ENCODE peak calls at places on chromosomes 5 and 9, in five cellular contexts. R, P, L, U and V are unnamed samples.

GRCh38 chr9:92724528-92725265 is 39.9 kb downstream of the BICD2 start:
- DNase-seq in U (peak; percentile 23), R (no peak), L (no peak), P (no peak), V (no peak)

GRCh38 chr5:166880456-166880855 is 1411.0 kb upstream of the WWC1 start:
- DNase-seq in R (no peak), L (no peak), P (no peak), U (no peak), V (no peak)

GRCh38 chr5:94524841-94525697 is 93.3 kb downstream of the KIAA0825 start:
- DNase-seq in L (no peak), U (no peak), P (peak; percentile 75), R (no peak), V (peak; percentile 4)

GRCh38 chr5:108670591-108671335 is 76.9 kb upstream of the FER start:
- DNase-seq in R (no peak), U (no peak), P (no peak), L (no peak), V (no peak)

GRCh38 chr9:132877818-132878694 is at the start of gene AK8:
- DNase-seq in L (peak; percentile 79), R (peak; percentile 68), P (peak; percentile 85), U (peak; percentile 78), V (peak; percentile 88)

GRCh38 chr5:53607896-53608295 is 47.5 kb downstream of the NDUFS4 start:
- DNase-seq in U (no peak), R (no peak), L (no peak), P (no peak), V (no peak)

GRCh38 chr9:17906204-17906840 is 327.5 kb downstream of the SH3GL2 start:
- DNase-seq in R (peak; percentile 44), L (no peak), P (peak; percentile 75), U (peak; percentile 44), V (peak; percentile 70)

GRCh38 chr9:86639899-86640379 is 285.7 kb upstream of the TUT7 start:
- DNase-seq in U (peak; percentile 34), L (no peak), R (no peak), P (peak; percentile 29), V (peak; percentile 11)

GRCh38 chr5:106415541-106415940 is 1255.2 kb downstream of the EFNA5 start:
- DNase-seq in P (no peak), L (no peak), R (no peak), U (no peak), V (no peak)

GRCh38 chr5:82019342-82020138 is 47.7 kb downstream of the ATG10 start:
- DNase-seq in L (no peak), P (no peak), U (no peak), R (no peak), V (no peak)

GRCh38 chr9:32584784-32585183 is 11.8 kb upstream of the NDUFB6 start:
- DNase-seq in P (no peak), L (no peak), R (no peak), U (no peak), V (no peak)

GRCh38 chr5:78984020-78984610 is 995 bp downstream of the ARSB start:
- DNase-seq in R (no peak), U (no peak), L (no peak), P (peak; percentile 58), V (no peak)

GRCh38 chr9:7671847-7672246 is 127.7 kb downstream of the DMAC1 start:
- DNase-seq in R (no peak), L (no peak), P (no peak), U (no peak), V (no peak)

GRCh38 chr5:15044521-15044920 is 172.9 kb upstream of the ANKH start:
- DNase-seq in L (no peak), U (no peak), P (no peak), R (no peak), V (no peak)

GRCh38 chr9:110776207-110776606 is 107.6 kb downstream of the MUSK start:
- DNase-seq in P (no peak), U (no peak), R (no peak), L (no peak), V (no peak)

GRCh38 chr5:39566891-39567290 is 142.1 kb upstream of the DAB2 start:
- DNase-seq in R (no peak), P (no peak), U (no peak), L (no peak), V (no peak)

GRCh38 chr5:606526-607399 is 5.4 kb upstream of the CEP72 start:
- DNase-seq in P (no peak), L (no peak), U (peak; percentile 21), R (no peak), V (no peak)

GRCh38 chr9:137188490-137189296 is at the start of the genes ANAPC2 and SSNA1:
- DNase-seq in P (peak; percentile 90), R (peak; percentile 94), L (peak; percentile 96), U (peak; percentile 95), V (peak; percentile 97)

GRCh38 chr9:137191245-137191644 is 2.8 kb downstream of the SSNA1 start:
- DNase-seq in P (no peak), L (no peak), U (no peak), R (no peak), V (no peak)

GRCh38 chr9:137189297-137190295 is 1.1 kb downstream of the SSNA1 start:
- DNase-seq in R (no peak), U (peak; percentile 51), P (no peak), L (no peak), V (no peak)

GRCh38 chr9:137191691-137192447 is 3.4 kb downstream of the SSNA1 start:
- DNase-seq in P (no peak), L (no peak), R (no peak), U (peak; percentile 59), V (no peak)

DNA sequence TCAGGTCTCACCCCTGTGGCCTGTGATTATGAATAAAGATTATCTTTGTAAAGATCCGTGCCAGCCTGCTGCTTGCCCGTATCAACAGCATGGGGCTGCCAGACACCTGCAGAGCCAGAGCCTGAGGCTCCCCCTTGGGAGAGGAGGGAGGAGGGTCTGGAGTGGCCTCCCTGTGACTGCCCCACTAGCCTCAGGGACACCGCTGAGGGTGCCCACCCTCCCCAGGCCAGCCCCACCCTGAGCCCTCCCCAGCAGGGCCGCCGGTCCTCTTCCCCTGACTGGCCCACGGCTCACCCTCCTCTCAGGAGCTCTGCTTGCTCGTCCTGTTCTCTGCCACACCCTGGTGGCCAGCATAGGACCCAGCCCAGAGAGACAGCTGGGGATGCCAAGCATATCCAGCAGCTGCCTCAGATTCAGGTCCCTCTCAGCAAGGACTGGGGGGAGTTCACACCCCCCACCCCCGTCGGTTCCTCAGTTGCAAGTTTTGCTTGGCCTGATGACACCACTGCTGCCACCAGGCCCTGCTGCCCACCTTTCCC is 1.9 kb downstream of the SSNA1 start:
- DNase-seq in P (no peak), R (no peak), U (peak; percentile 53), L (no peak), V (no peak)
- TF ChIP-seq CTCF in P (no peak), R (no peak), U (no peak), L (no peak), V (no peak)

GRCh38 chr5:102792705-102793104 is 37.6 kb downstream of the PAM start:
- DNase-seq in U (no peak), L (no peak), R (no peak), P (peak; percentile 42), V (no peak)
- TF ChIP-seq CTCF in U (no peak), L (peak; percentile 26), R (peak; percentile 53), P (peak; percentile 49), V (no peak)

GRCh38 chr5:132753135-132753987 is 6.1 kb downstream of the CCNI2 start:
- DNase-seq in L (no peak), P (peak; percentile 57), U (peak; percentile 78), R (no peak), V (no peak)

GRCh38 chr5:132756542-132756941 is 9.3 kb downstream of the CCNI2 start:
- DNase-seq in L (no peak), R (no peak), P (no peak), U (no peak), V (no peak)

GRCh38 chr5:132752581-132753125 is 5.4 kb downstream of the CCNI2 start:
- DNase-seq in U (no peak), P (no peak), L (no peak), R (no peak), V (no peak)

GRCh38 chr5:132754111-132754510 is 6.9 kb downstream of the CCNI2 start:
- DNase-seq in P (no peak), R (no peak), U (no peak), L (no peak), V (no peak)

DNA sequence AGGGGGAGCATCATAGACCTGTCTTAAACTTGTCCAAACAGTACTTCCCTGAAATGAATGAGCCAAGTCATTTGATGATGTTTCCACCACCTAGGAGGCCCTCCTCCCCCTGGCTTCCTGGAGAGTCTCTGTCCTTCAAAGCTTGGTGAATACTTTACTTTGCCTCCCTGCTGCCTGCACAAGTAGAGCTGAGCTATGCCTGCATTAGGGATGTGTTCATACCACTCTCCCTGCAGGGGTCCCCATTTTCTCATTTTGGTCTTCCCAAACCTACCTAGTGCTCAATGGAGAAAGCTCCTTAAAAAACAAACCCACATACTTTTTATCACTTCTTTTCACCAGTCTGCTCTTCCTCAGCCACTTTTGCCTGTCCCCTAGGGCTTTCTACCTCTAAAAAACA is 7.7 kb downstream of the CCNI2 start:
- DNase-seq in L (no peak), U (no peak), P (peak; percentile 67), R (no peak), V (no peak)
- TF ChIP-seq CTCF in L (no peak), U (no peak), P (peak; percentile 18), R (peak; percentile 37), V (no peak)

GRCh38 chr5:141873933-141874261 is 4.3 kb downstream of the PCDH1 start:
- DNase-seq in L (no peak), P (no peak), U (no peak), R (no peak), V (no peak)

GRCh38 chr5:141874262-141874964 is 3.8 kb downstream of the PCDH1 start:
- DNase-seq in P (no peak), L (no peak), U (peak; percentile 72), R (no peak), V (no peak)

GRCh38 chr5:141870871-141871270 is 7.3 kb downstream of the PCDH1 start:
- DNase-seq in L (no peak), P (no peak), U (peak; percentile 56), R (no peak), V (no peak)

GRCh38 chr5:141871870-141872269 is 6.3 kb downstream of the PCDH1 start:
- DNase-seq in L (no peak), P (no peak), R (no peak), U (no peak), V (no peak)

GRCh38 chr5:141872496-141873356 is 5.5 kb downstream of the PCDH1 start:
- DNase-seq in R (no peak), U (no peak), L (no peak), P (peak; percentile 96), V (no peak)
- TF ChIP-seq CTCF in R (no peak), U (no peak), L (no peak), P (no peak), V (no peak)

DNA sequence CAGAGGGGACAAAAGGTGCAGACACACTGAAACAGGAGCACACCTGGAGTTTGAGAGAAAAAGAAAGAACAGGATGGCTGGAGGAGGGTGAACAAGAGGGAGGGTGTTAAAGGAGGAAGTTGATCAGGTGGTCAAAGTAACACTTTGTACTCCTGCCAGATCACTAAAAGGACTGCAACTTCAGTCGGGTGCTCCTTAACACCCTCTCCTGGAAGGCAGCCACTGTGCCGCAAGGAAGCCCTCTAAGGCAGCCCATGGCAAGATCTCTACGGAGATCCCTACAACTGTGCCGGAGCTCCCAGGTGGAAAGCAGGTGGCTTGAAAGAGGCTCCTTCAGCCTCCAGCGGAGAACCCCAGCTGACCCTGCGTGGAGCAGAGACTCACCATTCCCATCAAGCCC is 124.4 kb upstream of the MSX2 start:
- DNase-seq in P (peak; percentile 73), U (peak; percentile 39), R (no peak), L (no peak), V (no peak)
- TF ChIP-seq CTCF in P (no peak), U (no peak), R (no peak), L (no peak), V (no peak)